ENCODE peak calls at places on chromosomes 7 and 10, in nine cellular contexts. R is cardiac muscle cell; C is NT2/D1; J is heart right ventricle; G is RWPE2; F is tibial artery; Y is GM12878; E is suprapubic skin; I is CD8-positive, alpha-beta memory T cell. S is an unnamed sample.

GRCh38 chr10:102633282-102633681 is 11.0 kb upstream of the TRIM8 start:
- DNase-seq in R (peak), C (no peak), J (no peak), G (peak), F (no peak), Y (no peak), E (no peak), I (no peak), S (no peak)

GRCh38 chr7:45697576-45698136 is 123.5 kb downstream of the ADCY1 start:
- DNase-seq in R (no peak), C (no peak), J (no peak), G (no peak), F (no peak), Y (no peak), E (no peak), I (no peak), S (no peak)

GRCh38 chr7:3272691-3273141 is 28.3 kb upstream of the SDK1 start:
- DNase-seq in R (no peak), C (no peak), J (no peak), G (no peak), F (no peak), Y (no peak), E (no peak), I (no peak), S (no peak)

GRCh38 chr7:137879357-137880158 is 32.8 kb upstream of the DGKI start:
- DNase-seq in R (no peak), C (peak), J (no peak), G (no peak), F (peak), Y (no peak), E (no peak), I (no peak), S (no peak)

GRCh38 chr10:34811968-34812514 is 3.1 kb downstream of the PARD3 start:
- DNase-seq in R (no peak), C (no peak), J (no peak), G (no peak), F (no peak), Y (no peak), E (no peak), I (no peak), S (no peak)

GRCh38 chr10:17735166-17735941 is 16.6 kb upstream of the TMEM236 start:
- DNase-seq in R (no peak), C (no peak), J (peak), G (no peak), F (peak), Y (no peak), E (no peak), I (no peak), S (no peak)

GRCh38 chr7:68432585-68432984 is 1165.7 kb upstream of the AUTS2 start:
- DNase-seq in R (no peak), C (no peak), J (no peak), G (no peak), F (no peak), Y (no peak), E (no peak), I (no peak), S (no peak)

GRCh38 chr7:27435461-27435860 is 192.9 kb downstream of the EVX1 start:
- DNase-seq in R (no peak), C (no peak), J (no peak), G (no peak), F (no peak), Y (no peak), E (no peak), I (no peak), S (no peak)

GRCh38 chr10:69751216-69751615 is 50.5 kb upstream of the COL13A1 start:
- DNase-seq in R (no peak), C (no peak), J (no peak), G (no peak), F (no peak), Y (no peak), E (no peak), I (no peak), S (no peak)

GRCh38 chr10:119541459-119542356 is 811 bp downstream of the RGS10 start:
- DNase-seq in R (no peak), C (no peak), J (peak), G (no peak), F (no peak), Y (no peak), E (no peak), I (peak), S (no peak)

GRCh38 chr7:102303669-102304422 is 17.2 kb downstream of the SH2B2 start:
- DNase-seq in R (no peak), C (no peak), J (no peak), G (no peak), F (no peak), Y (no peak), E (no peak), I (no peak), S (no peak)

GRCh38 chr10:30353851-30354250 is 4.8 kb upstream of the MTPAP start:
- DNase-seq in R (no peak), C (no peak), J (no peak), G (no peak), F (no peak), Y (no peak), E (no peak), I (no peak), S (no peak)

GRCh38 chr7:31882187-31882586 is 188.0 kb downstream of the PDE1C start:
- DNase-seq in R (peak), C (no peak), J (peak), G (no peak), F (peak), Y (no peak), E (no peak), I (no peak), S (no peak)

GRCh38 chr10:68636335-68636734 is 76.2 kb downstream of the TET1 start:
- DNase-seq in R (no peak), C (no peak), J (no peak), G (no peak), F (no peak), Y (no peak), E (no peak), I (no peak), S (no peak)

GRCh38 chr7:107318523-107319160 is 149.8 kb downstream of the HBP1 start:
- DNase-seq in R (no peak), C (no peak), J (no peak), G (no peak), F (no peak), Y (no peak), E (no peak), I (no peak), S (no peak)

GRCh38 chr7:43693687-43694398 is 35.5 kb downstream of the COA1 start:
- DNase-seq in R (no peak), C (no peak), J (no peak), G (no peak), F (no peak), Y (no peak), E (no peak), I (no peak), S (no peak)

GRCh38 chr10:83680470-83680891 is 458.8 kb upstream of the GHITM start:
- DNase-seq in R (no peak), C (no peak), J (no peak), G (no peak), F (no peak), Y (peak), E (no peak), I (peak), S (no peak)

GRCh38 chr10:79061441-79062315 is 7.1 kb upstream of the ZMIZ1 start:
- DNase-seq in R (no peak), C (no peak), J (no peak), G (peak), F (peak), Y (no peak), E (peak), I (no peak), S (no peak)

GRCh38 chr7:23161502-23161901 is 20.3 kb upstream of the NUP42 start:
- DNase-seq in R (no peak), C (no peak), J (no peak), G (no peak), F (no peak), Y (no peak), E (no peak), I (no peak), S (no peak)

GRCh38 chr7:115038158-115038557 is 116.3 kb downstream of the MDFIC start:
- DNase-seq in R (no peak), C (no peak), J (no peak), G (no peak), F (no peak), Y (no peak), E (no peak), I (no peak), S (no peak)

GRCh38 chr7:74479961-74480829 is 26.5 kb downstream of the GTF2IRD1 start:
- DNase-seq in R (peak), C (no peak), J (peak), G (no peak), F (peak), Y (no peak), E (peak), I (no peak), S (no peak)

GRCh38 chr7:28093617-28094232 is 86.9 kb downstream of the JAZF1 start:
- DNase-seq in R (peak), C (peak), J (peak), G (no peak), F (peak), Y (no peak), E (peak), I (no peak), S (peak)

GRCh38 chr7:52413051-52413450 is 622.4 kb upstream of the POM121L12 start:
- DNase-seq in R (no peak), C (no peak), J (no peak), G (no peak), F (no peak), Y (no peak), E (no peak), I (no peak), S (no peak)

GRCh38 chr10:52357986-52358385 is 43.9 kb downstream of the DKK1 start:
- DNase-seq in R (no peak), C (no peak), J (no peak), G (no peak), F (no peak), Y (no peak), E (no peak), I (no peak), S (no peak)

GRCh38 chr10:69492091-69492745 is 41.0 kb downstream of the TSPAN15 start:
- DNase-seq in R (no peak), C (no peak), J (no peak), G (no peak), F (no peak), Y (no peak), E (peak), I (no peak), S (no peak)

GRCh38 chr10:62491597-62491996 is 117.4 kb downstream of the ZNF365 start:
- DNase-seq in R (no peak), C (no peak), J (no peak), G (no peak), F (no peak), Y (no peak), E (no peak), I (no peak), S (no peak)

GRCh38 chr10:97508342-97508741 is 9.6 kb downstream of the UBTD1 start:
- DNase-seq in R (no peak), C (no peak), J (no peak), G (no peak), F (no peak), Y (no peak), E (no peak), I (no peak), S (no peak)

GRCh38 chr10:97307441-97307840 is 11.6 kb upstream of the FRAT1 start:
- DNase-seq in R (no peak), C (no peak), J (no peak), G (no peak), F (no peak), Y (no peak), E (no peak), I (no peak), S (no peak)

GRCh38 chr10:102632394-102633062 is 11.8 kb upstream of the TRIM8 start:
- DNase-seq in R (peak), C (no peak), J (no peak), G (no peak), F (no peak), Y (no peak), E (no peak), I (no peak), S (no peak)

GRCh38 chr10:132443605-132443997 is 46.6 kb downstream of the PWWP2B start:
- DNase-seq in R (no peak), C (no peak), J (no peak), G (no peak), F (no peak), Y (no peak), E (no peak), I (peak), S (no peak)

GRCh38 chr7:80385512-80385911 is 126.4 kb downstream of the GNAT3 start:
- DNase-seq in R (no peak), C (no peak), J (no peak), G (no peak), F (no peak), Y (no peak), E (no peak), I (no peak), S (no peak)

GRCh38 chr7:99563650-99564049 is 5.2 kb downstream of the ZNF655 start:
- DNase-seq in R (no peak), C (no peak), J (no peak), G (peak), F (no peak), Y (no peak), E (no peak), I (no peak), S (no peak)

GRCh38 chr7:119197872-119198527 is 973.5 kb downstream of the ANKRD7 start:
- DNase-seq in R (peak), C (peak), J (no peak), G (no peak), F (no peak), Y (peak), E (no peak), I (no peak), S (peak)

GRCh38 chr7:148402159-148402558 is 188.4 kb upstream of the C7orf33 start:
- DNase-seq in R (no peak), C (no peak), J (no peak), G (no peak), F (no peak), Y (no peak), E (no peak), I (no peak), S (no peak)
- H3K4me3 ChIP-seq in R (no peak), C (no peak), J (no peak), G (no peak), F (no peak), Y (no peak), E (no peak), I (no peak), S (no peak)

GRCh38 chr10:58415757-58416156 is 30.5 kb downstream of the TFAM start:
- DNase-seq in R (no peak), C (no peak), J (no peak), G (no peak), F (no peak), Y (no peak), E (no peak), I (no peak), S (no peak)

GRCh38 chr10:58409956-58410610 is 24.9 kb downstream of the TFAM start:
- DNase-seq in R (no peak), C (no peak), J (no peak), G (no peak), F (no peak), Y (no peak), E (no peak), I (no peak), S (no peak)

GRCh38 chr10:58412502-58412961 is 27.3 kb downstream of the TFAM start:
- DNase-seq in R (no peak), C (peak), J (no peak), G (no peak), F (no peak), Y (no peak), E (no peak), I (no peak), S (no peak)

GRCh38 chr10:58414270-58415041 is 29.2 kb downstream of the TFAM start:
- DNase-seq in R (peak), C (no peak), J (peak), G (no peak), F (no peak), Y (no peak), E (no peak), I (no peak), S (no peak)
- H3K4me3 ChIP-seq in R (no peak), C (no peak), J (no peak), G (no peak), F (no peak), Y (no peak), E (no peak), I (no peak), S (no peak)

GRCh38 chr7:100887955-100888481 is 1.5 kb downstream of the UFSP1 start:
- DNase-seq in R (no peak), C (no peak), J (no peak), G (no peak), F (no peak), Y (no peak), E (peak), I (no peak), S (no peak)

GRCh38 chr7:100887186-100887954 is 2.1 kb downstream of the UFSP1 start:
- DNase-seq in R (no peak), C (no peak), J (no peak), G (no peak), F (no peak), Y (peak), E (no peak), I (peak), S (peak)

GRCh38 chr7:100888988-100889760 is at the start of gene UFSP1:
- DNase-seq in R (peak), C (no peak), J (no peak), G (no peak), F (no peak), Y (no peak), E (peak), I (no peak), S (no peak)

GRCh38 chr7:100889761-100890639 is 485 bp upstream of the UFSP1 start:
- DNase-seq in R (peak), C (peak), J (peak), G (peak), F (peak), Y (peak), E (peak), I (peak), S (peak)

GRCh38 chr7:100888529-100888987 is 957 bp downstream of the UFSP1 start:
- DNase-seq in R (no peak), C (no peak), J (no peak), G (no peak), F (no peak), Y (no peak), E (no peak), I (no peak), S (no peak)
- H3K4me3 ChIP-seq in R (peak), C (peak), J (peak), G (peak), F (peak), Y (peak), E (peak), I (peak), S (peak)

GRCh38 chr7:133077394-133077793 is 4.5 kb downstream of the CHCHD3 start:
- DNase-seq in R (no peak), C (no peak), J (no peak), G (no peak), F (no peak), Y (no peak), E (no peak), I (no peak), S (no peak)

GRCh38 chr7:133081605-133082389 is at the start of gene CHCHD3:
- DNase-seq in R (peak), C (peak), J (peak), G (peak), F (peak), Y (peak), E (peak), I (peak), S (peak)

GRCh38 chr7:133079296-133079695 is 2.6 kb downstream of the CHCHD3 start:
- DNase-seq in R (no peak), C (no peak), J (no peak), G (no peak), F (no peak), Y (no peak), E (no peak), I (no peak), S (no peak)

GRCh38 chr7:133081119-133081604 is 728 bp downstream of the CHCHD3 start:
- DNase-seq in R (peak), C (no peak), J (peak), G (no peak), F (no peak), Y (no peak), E (no peak), I (no peak), S (no peak)

GRCh38 chr7:133082390-133082766 is 488 bp upstream of the CHCHD3 start:
- DNase-seq in R (no peak), C (no peak), J (no peak), G (no peak), F (no peak), Y (no peak), E (no peak), I (no peak), S (no peak)
- H3K4me3 ChIP-seq in R (no peak), C (no peak), J (no peak), G (no peak), F (peak), Y (no peak), E (peak), I (peak), S (peak)

GRCh38 chr7:75878312-75878768 is 494 bp upstream of the RHBDD2 start:
- DNase-seq in R (no peak), C (no peak), J (no peak), G (no peak), F (no peak), Y (no peak), E (no peak), I (no peak), S (no peak)
- H3K4me3 ChIP-seq in R (no peak), C (no peak), J (peak), G (peak), F (peak), Y (peak), E (peak), I (peak), S (peak)

GRCh38 chr10:13706175-13706574 is 119.4 kb downstream of the PRPF18 start:
- DNase-seq in R (no peak), C (no peak), J (no peak), G (no peak), F (no peak), Y (no peak), E (no peak), I (no peak), S (no peak)

GRCh38 chr10:13706604-13707003 is 119.8 kb downstream of the PRPF18 start:
- DNase-seq in R (no peak), C (no peak), J (no peak), G (no peak), F (no peak), Y (no peak), E (no peak), I (no peak), S (no peak)

GRCh38 chr10:13709931-13710690 is 123.3 kb downstream of the PRPF18 start:
- DNase-seq in R (no peak), C (no peak), J (no peak), G (no peak), F (no peak), Y (no peak), E (no peak), I (no peak), S (no peak)

GRCh38 chr10:13707156-13707881 is 120.6 kb downstream of the PRPF18 start:
- DNase-seq in R (peak), C (peak), J (peak), G (no peak), F (peak), Y (no peak), E (peak), I (no peak), S (no peak)

DNA sequence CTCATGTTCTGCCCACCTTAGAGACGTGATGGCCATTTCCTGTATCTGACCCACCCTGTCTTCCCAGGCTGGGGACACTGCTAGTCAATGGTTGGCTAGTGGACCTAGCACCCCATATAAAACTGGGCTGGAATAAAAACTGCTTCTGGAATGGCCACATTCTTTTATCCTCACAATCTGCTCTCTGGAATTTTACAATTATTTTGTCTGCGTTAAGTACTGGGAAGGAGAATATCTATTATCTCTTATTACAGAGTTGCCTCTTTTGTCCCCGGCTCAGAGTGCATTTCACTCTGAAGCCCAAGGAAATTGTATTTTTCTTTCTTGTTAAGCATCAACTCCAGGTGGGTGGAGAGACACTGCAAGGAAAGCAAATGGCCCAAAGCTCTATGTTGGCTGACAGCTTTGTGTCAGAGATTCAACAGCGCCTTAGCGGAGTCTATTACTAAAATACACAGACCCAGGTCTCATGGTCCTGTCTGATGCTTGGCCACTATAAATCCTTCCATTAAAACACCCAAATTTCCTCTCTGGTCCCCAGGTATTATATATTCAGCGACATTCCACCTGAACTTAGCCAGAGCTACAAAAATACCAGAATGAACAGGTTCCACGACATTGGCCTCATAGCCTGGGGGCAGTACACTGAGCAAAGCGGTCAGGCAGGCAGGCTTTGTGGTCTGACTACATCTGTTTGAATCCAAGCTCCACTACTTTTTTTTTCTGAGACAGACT is 121.7 kb downstream of the PRPF18 start:
- DNase-seq in R (no peak), C (no peak), J (no peak), G (no peak), F (no peak), Y (no peak), E (no peak), I (no peak), S (no peak)
- H3K4me3 ChIP-seq in R (no peak), C (no peak), J (peak), G (no peak), F (no peak), Y (peak), E (peak), I (no peak), S (no peak)

GRCh38 chr10:43623351-43623750 is 17.1 kb downstream of the ZNF485 start:
- DNase-seq in R (no peak), C (no peak), J (no peak), G (no peak), F (no peak), Y (no peak), E (no peak), I (peak), S (peak)
- H3K4me3 ChIP-seq in R (no peak), C (no peak), J (peak), G (no peak), F (peak), Y (no peak), E (no peak), I (peak), S (no peak)

S was measured in Jurkat, Clone E6-1.